ENCODE peak calls at places on chromosomes 6 and 20, in four cellular contexts. One of them, this sample, is unnamed.

GRCh38 chr6:145673504-145673903 is 61.8 kb downstream of the EPM2A start:
- DNase-seq in body of pancreas: no peak
- DNase-seq in amniotic stem cell: no peak
- DNase-seq in Right ventricle myocardium inferior: no peak
- DNase-seq in this sample: no peak

GRCh38 chr20:47206962-47207641 is 149.4 kb downstream of the ZMYND8 start:
- DNase-seq in body of pancreas: no peak
- DNase-seq in amniotic stem cell: no peak
- DNase-seq in Right ventricle myocardium inferior: no peak
- DNase-seq in this sample: peak; percentile 61

GRCh38 chr6:112694986-112695385 is 347.9 kb downstream of the RFPL4B start:
- DNase-seq in body of pancreas: no peak
- DNase-seq in amniotic stem cell: no peak
- DNase-seq in Right ventricle myocardium inferior: no peak
- DNase-seq in this sample: no peak

GRCh38 chr6:142146828-142147662 is at the start of the genes NMBR and VTA1:
- DNase-seq in body of pancreas: peak; percentile 96
- DNase-seq in amniotic stem cell: peak; percentile 98
- DNase-seq in Right ventricle myocardium inferior: peak; percentile 98
- DNase-seq in this sample: peak; percentile 98

GRCh38 chr6:41692735-41693134 is 42.7 kb downstream of the TFEB start:
- DNase-seq in body of pancreas: no peak
- DNase-seq in amniotic stem cell: no peak
- DNase-seq in Right ventricle myocardium inferior: no peak
- DNase-seq in this sample: no peak

GRCh38 chr6:152129606-152130249 is 322.2 kb downstream of the ESR1 start:
- DNase-seq in body of pancreas: no peak
- DNase-seq in amniotic stem cell: no peak
- DNase-seq in Right ventricle myocardium inferior: no peak
- DNase-seq in this sample: no peak

GRCh38 chr6:96001891-96002575 is 13.7 kb upstream of the FUT9 start:
- DNase-seq in body of pancreas: no peak
- DNase-seq in amniotic stem cell: no peak
- DNase-seq in Right ventricle myocardium inferior: peak; percentile 62
- DNase-seq in this sample: no peak

GRCh38 chr6:100468966-100469859 is 4.5 kb upstream of the SIM1 start:
- DNase-seq in body of pancreas: no peak
- DNase-seq in amniotic stem cell: no peak
- DNase-seq in Right ventricle myocardium inferior: no peak
- DNase-seq in this sample: no peak

GRCh38 chr6:131331146-131331545 is 195.9 kb downstream of the AKAP7 start:
- DNase-seq in body of pancreas: no peak
- DNase-seq in amniotic stem cell: no peak
- DNase-seq in Right ventricle myocardium inferior: no peak
- DNase-seq in this sample: no peak

GRCh38 chr6:33877982-33878381 is 74.2 kb upstream of the MLN start:
- DNase-seq in body of pancreas: peak; percentile 19
- DNase-seq in amniotic stem cell: no peak
- DNase-seq in Right ventricle myocardium inferior: no peak
- DNase-seq in this sample: no peak

GRCh38 chr6:83057705-83058321 is 7.8 kb downstream of the UBE3D start:
- DNase-seq in body of pancreas: peak; percentile 41
- DNase-seq in amniotic stem cell: peak; percentile 39
- DNase-seq in Right ventricle myocardium inferior: no peak
- DNase-seq in this sample: peak; percentile 63

GRCh38 chr6:90790696-90791095 is 203.8 kb upstream of the MAP3K7 start:
- DNase-seq in body of pancreas: no peak
- DNase-seq in amniotic stem cell: no peak
- DNase-seq in Right ventricle myocardium inferior: no peak
- DNase-seq in this sample: no peak

GRCh38 chr20:59821788-59822187 is 111.6 kb downstream of the SYCP2 start:
- DNase-seq in body of pancreas: no peak
- DNase-seq in amniotic stem cell: no peak
- DNase-seq in Right ventricle myocardium inferior: no peak
- DNase-seq in this sample: peak; percentile 0

GRCh38 chr6:12150812-12151432 is 138.8 kb downstream of the HIVEP1 start:
- DNase-seq in body of pancreas: no peak
- DNase-seq in amniotic stem cell: no peak
- DNase-seq in Right ventricle myocardium inferior: peak; percentile 68
- DNase-seq in this sample: peak; percentile 69

GRCh38 chr20:37918035-37918434 is 15.1 kb downstream of the VSTM2L start:
- DNase-seq in body of pancreas: no peak
- DNase-seq in amniotic stem cell: no peak
- DNase-seq in Right ventricle myocardium inferior: no peak
- DNase-seq in this sample: no peak

GRCh38 chr20:8812818-8813217 is 256.1 kb upstream of the PLCB4 start:
- DNase-seq in body of pancreas: no peak
- DNase-seq in amniotic stem cell: no peak
- DNase-seq in Right ventricle myocardium inferior: no peak
- DNase-seq in this sample: no peak

GRCh38 chr20:30489604-30490003 is 767.9 kb upstream of the DEFB115 start:
- DNase-seq in body of pancreas: no peak
- DNase-seq in amniotic stem cell: no peak
- DNase-seq in Right ventricle myocardium inferior: no peak
- DNase-seq in this sample: no peak

GRCh38 chr6:122289721-122290501 is 109.5 kb upstream of the HSF2 start:
- DNase-seq in body of pancreas: no peak
- DNase-seq in amniotic stem cell: peak; percentile 11
- DNase-seq in Right ventricle myocardium inferior: no peak
- DNase-seq in this sample: no peak

GRCh38 chr20:40863337-40863919 is 165.2 kb upstream of the TOP1 start:
- DNase-seq in body of pancreas: no peak
- DNase-seq in amniotic stem cell: no peak
- DNase-seq in Right ventricle myocardium inferior: no peak
- DNase-seq in this sample: no peak

GRCh38 chr6:51514396-51515051 is 572.9 kb downstream of the PKHD1 start:
- DNase-seq in body of pancreas: no peak
- DNase-seq in amniotic stem cell: no peak
- DNase-seq in Right ventricle myocardium inferior: no peak
- DNase-seq in this sample: no peak

GRCh38 chr20:9262653-9263194 is 193.8 kb downstream of the PLCB4 start:
- DNase-seq in body of pancreas: no peak
- DNase-seq in amniotic stem cell: no peak
- DNase-seq in Right ventricle myocardium inferior: no peak
- DNase-seq in this sample: no peak

GRCh38 chr6:145063091-145063490 is 672.2 kb downstream of the EPM2A start:
- DNase-seq in body of pancreas: no peak
- DNase-seq in amniotic stem cell: no peak
- DNase-seq in Right ventricle myocardium inferior: no peak
- DNase-seq in this sample: no peak